ENCODE peak calls at places on chromosome 16, in eight cellular contexts. I is psoas muscle; N is AG09319; K is Calu3; U is IMR-90; X is AG10803; S is activated CD4-positive, alpha-beta T cell treated with anti-CD3 and anti-CD28 coated beads, Interleukin-2, amount 50 U/mL, for 1 hour; Y is neural progenitor cell. G is an unnamed sample.
A peak's percentile ranks its signal among the peaks of the same experiment; 100 is the strongest.

GRCh38 chr16:67406628-67407027 is 9.6 kb downstream of the ZDHHC1 start:
- DNase-seq in N (peak; percentile 62), I (no peak), X (peak; percentile 88), S (no peak), U (peak; percentile 91), K (no peak), Y (no peak), G (no peak)

GRCh38 chr16:84489141-84489540 is 15.3 kb downstream of the MEAK7 start:
- DNase-seq in I (no peak), S (no peak), K (no peak), Y (no peak), U (no peak), N (no peak), X (no peak), G (no peak)

GRCh38 chr16:27781195-27781524 is 231.2 kb downstream of the KATNIP start:
- DNase-seq in Y (no peak), N (no peak), K (no peak), U (no peak), S (no peak), X (peak; percentile 16), I (peak; percentile 65), G (no peak)

GRCh38 chr16:83946781-83947566 is 6.1 kb upstream of the OSGIN1 start:
- DNase-seq in I (no peak), K (no peak), S (no peak), X (no peak), N (no peak), Y (no peak), U (no peak), G (no peak)

GRCh38 chr16:73298562-73298961 is 250.6 kb upstream of the ZFHX3 start:
- DNase-seq in K (no peak), N (no peak), Y (peak; percentile 34), U (peak; percentile 61), I (no peak), X (peak; percentile 38), S (no peak), G (no peak)

GRCh38 chr16:75315907-75316306 is 64.5 kb upstream of the BCAR1 start:
- DNase-seq in I (no peak), N (no peak), Y (no peak), U (no peak), X (no peak), K (no peak), S (no peak), G (no peak)

GRCh38 chr16:1481906-1482835 is 6.6 kb downstream of the PTX4 start:
- DNase-seq in N (no peak), K (peak; percentile 26), I (no peak), U (peak; percentile 44), Y (no peak), X (no peak), S (no peak), G (no peak)

GRCh38 chr16:26598989-26599785 is 467.5 kb upstream of the C16orf82 start:
- DNase-seq in X (no peak), Y (peak; percentile 22), K (no peak), N (no peak), S (no peak), U (no peak), I (no peak), G (no peak)

GRCh38 chr16:11126389-11127072 is 129.5 kb downstream of the SOCS1 start:
- DNase-seq in S (no peak), I (no peak), K (no peak), U (no peak), Y (no peak), N (no peak), X (no peak), G (no peak)

G was measured in retina.